ENCODE peak calls at places on chromosome 10, in nine cellular contexts. G is HCT116, X is adrenal gland, M is heart left ventricle, D is prostate gland, E is spleen, J is A549, B is breast epithelium, R is ovary. O is an unnamed sample.

GRCh38 chr10:75708060-75708459 is 276.6 kb downstream of the LRMDA start:
- DNase-seq in G (no peak), X (no peak), M (no peak), D (peak), E (no peak), J (no peak), B (no peak), R (no peak), O (no peak)

GRCh38 chr10:29873941-29874340 is 185.4 kb downstream of the JCAD start:
- DNase-seq in G (no peak), X (no peak), M (no peak), D (no peak), E (no peak), J (no peak), B (no peak), R (no peak), O (no peak)

GRCh38 chr10:8048281-8049008 is 6.0 kb upstream of the GATA3 start:
- DNase-seq in G (no peak), X (no peak), M (no peak), D (no peak), E (no peak), J (no peak), B (no peak), R (no peak), O (no peak)

GRCh38 chr10:128147669-128148068 is 21.4 kb upstream of the MKI67 start:
- DNase-seq in G (no peak), X (no peak), M (no peak), D (no peak), E (no peak), J (no peak), B (no peak), R (no peak), O (no peak)

GRCh38 chr10:12413369-12413711 is 64.0 kb downstream of the CAMK1D start:
- DNase-seq in G (no peak), X (no peak), M (no peak), D (no peak), E (no peak), J (no peak), B (no peak), R (no peak), O (no peak)

GRCh38 chr10:5534051-5534821 is 9.5 kb downstream of the CALML3 start:
- DNase-seq in G (no peak), X (no peak), M (no peak), D (no peak), E (peak), J (no peak), B (no peak), R (peak), O (peak)

GRCh38 chr10:121911421-121911697 is 16.5 kb downstream of the ATE1 start:
- DNase-seq in G (no peak), X (no peak), M (no peak), D (no peak), E (no peak), J (no peak), B (no peak), R (no peak), O (no peak)

GRCh38 chr10:35639651-35640311 is 2.3 kb downstream of the FZD8 start:
- DNase-seq in G (no peak), X (peak), M (peak), D (peak), E (peak), J (no peak), B (no peak), R (peak), O (peak)

GRCh38 chr10:66747451-66747850 is 178.4 kb upstream of the LRRTM3 start:
- DNase-seq in G (peak), X (no peak), M (no peak), D (no peak), E (no peak), J (no peak), B (no peak), R (no peak), O (no peak)

GRCh38 chr10:12631787-12632562 is 282.6 kb downstream of the CAMK1D start:
- DNase-seq in G (no peak), X (no peak), M (no peak), D (peak), E (no peak), J (peak), B (no peak), R (no peak), O (peak)

GRCh38 chr10:46787321-46787615 is 124.0 kb upstream of the PTPN20 start:
- DNase-seq in G (no peak), X (no peak), M (no peak), D (peak), E (no peak), J (peak), B (no peak), R (no peak), O (no peak)

GRCh38 chr10:22723343-22723779 is 9.0 kb upstream of the PIP4K2A start:
- DNase-seq in G (no peak), X (no peak), M (no peak), D (no peak), E (no peak), J (no peak), B (no peak), R (no peak), O (peak)

GRCh38 chr10:22803201-22803895 is 89.0 kb upstream of the PIP4K2A start:
- DNase-seq in G (no peak), X (no peak), M (no peak), D (no peak), E (no peak), J (no peak), B (no peak), R (no peak), O (no peak)

GRCh38 chr10:131885391-131886165 is 15.2 kb upstream of the PPP2R2D start:
- DNase-seq in G (no peak), X (peak), M (peak), D (peak), E (peak), J (peak), B (no peak), R (peak), O (peak)

GRCh38 chr10:1160561-1160961 is 104.4 kb downstream of the WDR37 start:
- DNase-seq in G (no peak), X (no peak), M (no peak), D (no peak), E (peak), J (no peak), B (no peak), R (no peak), O (no peak)

GRCh38 chr10:72733989-72734388 is 42.0 kb downstream of the MCU start:
- DNase-seq in G (no peak), X (no peak), M (no peak), D (no peak), E (no peak), J (no peak), B (no peak), R (no peak), O (no peak)

GRCh38 chr10:26737730-26738129 is 40.2 kb downstream of the PDSS1 start:
- DNase-seq in G (no peak), X (no peak), M (no peak), D (no peak), E (no peak), J (no peak), B (no peak), R (no peak), O (no peak)

GRCh38 chr10:124524991-124525653 is 63.5 kb downstream of the LHPP start:
- DNase-seq in G (no peak), X (peak), M (peak), D (no peak), E (peak), J (no peak), B (peak), R (no peak), O (peak)

GRCh38 chr10:60394444-60394843 is 4.8 kb upstream of the ANK3 start:
- DNase-seq in G (no peak), X (no peak), M (no peak), D (no peak), E (no peak), J (no peak), B (no peak), R (no peak), O (no peak)

GRCh38 chr10:120824864-120825263 is 26.3 kb upstream of the WDR11 start:
- DNase-seq in G (peak), X (peak), M (no peak), D (peak), E (no peak), J (peak), B (no peak), R (no peak), O (peak)

GRCh38 chr10:43211431-43212042 is 55.3 kb downstream of the RASGEF1A start:
- DNase-seq in G (no peak), X (no peak), M (no peak), D (no peak), E (peak), J (no peak), B (peak), R (no peak), O (no peak)

GRCh38 chr10:11295492-11295891 is 277.8 kb downstream of the CELF2 start:
- DNase-seq in G (no peak), X (no peak), M (no peak), D (no peak), E (no peak), J (no peak), B (no peak), R (no peak), O (no peak)

GRCh38 chr10:104349623-104350142 is 4.0 kb upstream of the CFAP58 start:
- DNase-seq in G (no peak), X (no peak), M (no peak), D (peak), E (no peak), J (no peak), B (no peak), R (no peak), O (peak)

GRCh38 chr10:119165171-119166110 is at the start of gene SFXN4:
- DNase-seq in G (peak), X (peak), M (peak), D (peak), E (peak), J (peak), B (peak), R (peak), O (peak)

DNA sequence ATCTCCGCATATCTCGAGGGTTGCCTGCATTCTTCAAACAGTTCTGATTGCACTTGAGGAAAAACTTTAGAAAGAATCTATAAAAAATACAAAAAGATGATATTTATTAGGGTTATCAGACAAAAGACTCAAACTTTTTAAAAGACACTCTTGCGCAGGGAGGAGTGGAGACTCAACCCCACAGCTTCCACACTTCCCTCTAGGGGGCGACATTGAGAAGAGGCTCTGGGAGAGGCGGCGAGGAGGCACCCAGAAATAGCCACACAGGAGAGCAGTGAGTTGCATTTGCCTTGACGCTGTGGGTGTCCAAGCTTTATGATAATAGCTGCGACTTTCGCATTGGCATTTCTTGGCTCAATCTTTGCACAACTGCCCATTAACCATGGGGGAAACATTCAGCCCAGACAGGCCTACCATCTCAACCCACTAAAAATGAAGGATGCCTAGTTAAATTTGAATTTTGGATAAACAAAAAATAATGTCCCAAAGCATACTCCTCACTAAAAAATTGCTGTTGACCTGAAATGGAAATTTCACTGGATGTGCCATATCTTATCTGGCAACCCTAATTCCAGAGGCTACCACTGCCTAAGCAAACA is 86.2 kb downstream of the EBF3 start:
- DNase-seq in G (no peak), X (no peak), M (no peak), D (no peak), E (no peak), J (no peak), B (no peak), R (no peak), O (no peak)
- TF ChIP-seq CTCF in G (peak), X (peak), M (peak), D (no peak), E (peak), J (peak), B (no peak), R (no peak), O (peak)

DNA sequence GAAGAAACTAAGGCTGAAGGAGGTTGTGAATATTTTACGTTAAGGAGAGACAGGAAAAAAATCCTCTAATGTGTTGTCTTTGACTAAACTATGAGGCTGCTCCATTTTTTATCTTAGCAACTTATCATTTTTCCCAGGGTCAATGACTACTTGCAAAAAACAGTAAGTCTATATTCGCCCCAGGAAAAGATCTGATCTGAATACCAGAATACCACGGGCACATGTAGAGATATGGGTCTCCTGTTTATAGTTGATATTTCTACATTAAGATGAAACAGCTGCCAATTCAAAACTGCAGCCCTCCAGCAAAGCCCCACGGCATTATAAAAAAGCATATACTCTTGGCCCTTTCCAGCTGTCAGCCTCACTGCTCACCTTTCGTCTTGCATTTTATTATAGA is 358.4 kb downstream of the SH2D4B start:
- DNase-seq in G (no peak), X (no peak), M (no peak), D (no peak), E (no peak), J (no peak), B (no peak), R (no peak), O (no peak)
- TF ChIP-seq POLR2A in G (no peak), X (no peak), M (no peak), D (no peak), E (no peak), J (no peak), B (no peak), R (no peak), O (no peak)

DNA sequence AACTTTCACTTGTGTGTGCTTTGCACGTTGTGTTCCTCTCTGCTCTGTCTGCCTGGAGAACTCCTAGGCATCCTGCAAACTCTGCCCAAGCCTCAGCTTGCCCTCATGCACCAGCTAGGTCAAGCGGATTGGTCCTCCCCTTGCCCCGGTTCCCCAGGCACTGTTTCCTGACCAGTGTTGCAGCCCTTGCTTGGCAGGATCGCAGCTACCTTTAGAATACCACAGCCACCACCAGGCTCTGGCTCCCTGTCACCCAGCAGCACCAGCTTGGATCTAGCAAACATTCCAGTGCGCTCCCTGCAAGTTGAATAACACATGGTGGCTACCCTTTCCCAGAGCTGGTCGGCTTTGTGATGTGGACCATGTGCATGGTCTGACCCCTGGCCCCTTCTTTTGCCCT is 19.0 kb downstream of the ZMIZ1 start:
- DNase-seq in G (no peak), X (no peak), M (no peak), D (no peak), E (no peak), J (no peak), B (no peak), R (no peak), O (no peak)
- H3K27ac ChIP-seq in G (no peak), X (no peak), M (peak), D (peak), E (peak), J (peak), B (peak), R (no peak), O (peak)

DNA sequence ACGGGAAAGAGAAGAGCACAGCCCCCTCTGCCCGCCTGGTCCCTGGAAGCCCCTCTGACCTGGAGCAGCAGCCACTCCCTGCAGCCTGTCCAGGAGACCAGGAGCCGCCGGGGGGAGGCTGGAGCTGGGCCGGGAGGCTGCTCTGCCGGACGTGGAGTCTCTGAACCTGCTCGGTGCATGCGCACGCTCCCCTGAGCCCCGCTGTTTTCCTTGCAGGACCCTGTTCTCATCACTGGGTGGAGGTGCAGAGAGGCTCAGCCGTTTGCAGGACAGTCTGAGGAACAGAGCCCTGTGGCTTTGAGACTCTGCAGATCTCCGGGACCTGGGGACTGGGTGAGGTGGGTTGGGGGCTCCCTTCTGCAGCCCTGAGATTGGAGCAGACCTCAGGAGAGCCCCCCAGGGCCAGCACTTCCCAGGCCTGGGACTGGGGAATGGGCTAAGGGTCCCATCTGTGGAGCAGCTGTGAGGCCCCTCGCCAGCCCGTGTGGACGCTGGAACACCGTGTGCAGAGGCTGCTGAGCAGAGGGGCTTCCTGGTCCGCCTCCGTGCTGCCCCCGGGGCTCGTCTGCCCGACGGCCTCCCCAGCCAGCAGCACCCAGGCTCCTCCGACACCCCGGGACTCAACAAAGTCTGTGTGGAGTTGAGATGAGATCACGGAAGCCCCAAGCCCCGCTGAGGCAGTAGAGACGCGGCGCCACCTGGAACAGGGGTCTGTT is 48.5 kb upstream of the ADGRA1 start:
- DNase-seq in G (no peak), X (no peak), M (no peak), D (no peak), E (no peak), J (peak), B (no peak), R (no peak), O (no peak)
- TF ChIP-seq CTCF in G (no peak), X (no peak), M (no peak), D (no peak), E (no peak), J (no peak), B (no peak), R (no peak), O (no peak)

DNA sequence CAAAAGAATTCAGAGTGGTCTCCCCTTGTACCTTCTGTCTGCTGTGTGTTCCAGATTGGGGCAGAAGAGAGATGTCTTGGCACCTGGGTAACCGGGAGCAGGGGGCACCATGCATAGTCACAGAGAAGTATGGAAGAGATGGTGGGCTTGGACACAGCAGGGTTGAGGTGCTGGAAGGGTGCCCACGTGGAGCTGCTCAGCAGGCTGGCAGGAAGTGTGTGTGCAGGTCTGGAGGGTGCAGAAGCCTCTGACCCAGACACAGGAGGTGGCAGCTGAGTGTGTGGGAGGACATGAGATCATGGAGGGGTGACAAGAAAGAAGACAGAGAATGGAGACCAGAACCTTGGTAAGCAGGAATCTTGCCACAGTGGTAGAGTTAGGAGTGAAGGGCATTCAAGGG is 42.3 kb upstream of the DUSP5 start:
- DNase-seq in G (no peak), X (no peak), M (no peak), D (no peak), E (peak), J (no peak), B (no peak), R (no peak), O (no peak)
- TF ChIP-seq POLR2A in G (no peak), X (no peak), M (no peak), D (no peak), E (no peak), J (no peak), B (no peak), R (no peak), O (no peak)

DNA sequence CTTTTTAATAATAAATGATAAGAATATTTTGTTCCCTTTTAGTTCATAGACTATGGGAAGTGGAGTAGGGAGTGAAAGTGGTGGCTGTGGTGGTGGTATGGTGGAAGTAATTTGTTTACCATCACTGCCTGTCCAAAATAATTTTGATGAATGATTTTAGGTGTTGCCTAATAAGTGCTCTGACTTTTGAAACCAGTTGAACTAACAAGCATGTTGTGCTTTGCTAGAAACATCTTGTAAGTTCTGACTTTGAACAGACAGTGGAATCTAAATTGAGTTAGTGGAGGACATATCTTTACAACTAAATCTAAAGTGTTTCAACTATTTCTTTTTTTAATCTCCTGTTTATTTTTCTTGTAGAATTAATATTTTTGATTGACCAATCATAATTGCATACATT is 49.7 kb downstream of the ZEB1 start:
- DNase-seq in G (no peak), X (no peak), M (no peak), D (no peak), E (no peak), J (no peak), B (no peak), R (no peak), O (no peak)
- H3K27ac ChIP-seq in G (no peak), X (no peak), M (no peak), D (no peak), E (no peak), J (no peak), B (no peak), R (no peak), O (no peak)

GRCh38 chr10:14557573-14557972 is 217.1 kb downstream of the FAM107B start:
- DNase-seq in G (no peak), X (no peak), M (no peak), D (no peak), E (no peak), J (no peak), B (no peak), R (no peak), O (no peak)

GRCh38 chr10:14555806-14556205 is 218.9 kb downstream of the FAM107B start:
- DNase-seq in G (no peak), X (no peak), M (no peak), D (no peak), E (no peak), J (no peak), B (no peak), R (no peak), O (no peak)

GRCh38 chr10:14558025-14558424 is 216.7 kb downstream of the FAM107B start:
- DNase-seq in G (no peak), X (no peak), M (no peak), D (no peak), E (no peak), J (no peak), B (no peak), R (no peak), O (no peak)

GRCh38 chr10:14554843-14555205 is 219.9 kb downstream of the FAM107B start:
- DNase-seq in G (no peak), X (no peak), M (no peak), D (no peak), E (no peak), J (no peak), B (no peak), R (no peak), O (no peak)

GRCh38 chr10:14556285-14556956 is 218.3 kb downstream of the FAM107B start:
- DNase-seq in G (no peak), X (no peak), M (no peak), D (no peak), E (peak), J (peak), B (no peak), R (no peak), O (peak)
- TF ChIP-seq CTCF in G (peak), X (no peak), M (no peak), D (no peak), E (peak), J (no peak), B (no peak), R (no peak), O (peak)

GRCh38 chr10:17062009-17062408 is 67.6 kb downstream of the CUBN start:
- DNase-seq in G (peak), X (no peak), M (no peak), D (no peak), E (no peak), J (peak), B (no peak), R (no peak), O (no peak)

GRCh38 chr10:17061418-17061817 is 68.2 kb downstream of the CUBN start:
- DNase-seq in G (no peak), X (no peak), M (no peak), D (no peak), E (no peak), J (no peak), B (no peak), R (no peak), O (no peak)

GRCh38 chr10:17065273-17065672 is 64.3 kb downstream of the CUBN start:
- DNase-seq in G (no peak), X (no peak), M (no peak), D (no peak), E (no peak), J (no peak), B (no peak), R (no peak), O (no peak)

GRCh38 chr10:17064435-17064834 is 65.2 kb downstream of the CUBN start:
- DNase-seq in G (no peak), X (no peak), M (no peak), D (no peak), E (no peak), J (no peak), B (no peak), R (no peak), O (no peak)

GRCh38 chr10:17062493-17063487 is 66.8 kb downstream of the CUBN start:
- DNase-seq in G (peak), X (no peak), M (no peak), D (no peak), E (no peak), J (peak), B (peak), R (peak), O (no peak)
- TF ChIP-seq POLR2A in G (no peak), X (no peak), M (no peak), D (no peak), E (no peak), J (no peak), B (no peak), R (no peak), O (no peak)